ENCODE peak calls at places on chromosome 12, in nine cellular contexts. C is fibroblast of lung, S is cardiac muscle cell, V is SK-N-MC, O is left ventricle myocardium inferior, N is colonic mucosa, Q is RWPE1, X is RWPE2, Z is upper lobe of right lung. L is an unnamed sample.

GRCh38 chr12:124754949-124755800 is 108.5 kb downstream of the SCARB1 start:
- DNase-seq in O (peak), V (peak), N (peak), Q (peak), C (peak), S (no peak), Z (peak), X (no peak), L (peak)

GRCh38 chr12:107415834-107416233 is 269.8 kb upstream of the PWP1 start:
- DNase-seq in X (no peak), O (no peak), S (no peak), Z (no peak), V (no peak), N (no peak), Q (peak), C (no peak), L (no peak)

GRCh38 chr12:123142948-123143752 is 7.7 kb downstream of the PITPNM2 start:
- DNase-seq in Z (peak), V (no peak), S (peak), C (no peak), N (peak), O (no peak), X (no peak), Q (no peak), L (no peak)

GRCh38 chr12:45732936-45733335 is 3.4 kb downstream of the ARID2 start:
- DNase-seq in V (no peak), O (no peak), S (no peak), Z (no peak), X (no peak), C (no peak), Q (no peak), N (no peak), L (no peak)

GRCh38 chr12:90940872-90941499 is 14.0 kb downstream of the CCER1 start:
- DNase-seq in C (peak), X (no peak), O (no peak), N (no peak), Q (peak), S (peak), Z (no peak), V (peak), L (no peak)

GRCh38 chr12:2804390-2805145 is 7.9 kb upstream of the ITFG2 start:
- DNase-seq in O (peak), X (no peak), Q (no peak), C (peak), Z (no peak), V (no peak), N (no peak), S (peak), L (no peak)

GRCh38 chr12:32671930-32672785 is 6.9 kb upstream of the DNM1L start:
- DNase-seq in X (no peak), Q (peak), Z (no peak), N (peak), V (peak), S (peak), C (peak), O (no peak), L (peak)

GRCh38 chr12:88638956-88639355 is 58.7 kb upstream of the KITLG start:
- DNase-seq in S (no peak), C (peak), Q (no peak), N (no peak), O (no peak), Z (no peak), V (peak), X (no peak), L (no peak)

GRCh38 chr12:45381351-45381750 is 165.5 kb downstream of the ANO6 start:
- DNase-seq in C (no peak), X (no peak), N (no peak), V (no peak), Q (no peak), O (no peak), Z (no peak), S (no peak), L (no peak)

GRCh38 chr12:16112626-16113560 is 164.6 kb downstream of the SLC15A5 start:
- DNase-seq in Q (no peak), N (no peak), X (no peak), V (peak), S (peak), O (no peak), Z (no peak), C (no peak), L (no peak)

GRCh38 chr12:109329710-109330109 is 18.0 kb upstream of the MYO1H start:
- DNase-seq in N (no peak), X (no peak), C (no peak), Z (no peak), Q (no peak), O (no peak), V (no peak), S (no peak), L (no peak)

DNA sequence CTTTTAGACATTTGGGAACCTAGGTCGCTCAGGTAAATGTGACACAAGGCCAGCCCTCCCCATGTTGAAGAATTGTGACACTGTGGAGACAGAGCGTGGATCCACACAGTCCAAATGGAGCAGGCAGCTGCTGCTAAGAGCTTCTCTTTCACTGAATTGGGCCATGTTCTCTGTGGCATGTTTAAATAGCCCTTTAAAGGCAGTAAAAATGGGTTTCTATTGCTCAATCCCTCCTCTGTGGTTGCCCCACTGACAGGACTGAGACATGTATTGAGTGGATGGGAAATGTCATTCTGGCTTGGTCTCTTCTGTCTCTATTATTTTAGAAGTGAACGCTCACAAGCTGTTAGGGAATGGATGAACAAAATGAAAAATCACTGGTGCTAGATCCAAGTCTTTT is 84.0 kb upstream of the PRICKLE1 start:
- DNase-seq in O (no peak), V (no peak), N (no peak), Q (no peak), S (no peak), C (no peak), X (no peak), Z (no peak), L (no peak)
- H3K27ac ChIP-seq in O (no peak), V (no peak), N (no peak), Q (no peak), S (no peak), C (no peak), X (no peak), Z (no peak), L (no peak)

GRCh38 chr12:30045171-30045570 is 261.4 kb upstream of the TMTC1 start:
- DNase-seq in Z (no peak), X (no peak), C (no peak), N (no peak), V (no peak), Q (no peak), S (no peak), O (no peak), L (no peak)

GRCh38 chr12:30046376-30046775 is 262.6 kb upstream of the TMTC1 start:
- DNase-seq in V (no peak), O (no peak), X (no peak), C (no peak), Z (no peak), N (no peak), Q (no peak), S (no peak), L (no peak)

GRCh38 chr12:30043151-30043550 is 259.4 kb upstream of the TMTC1 start:
- DNase-seq in Q (no peak), O (no peak), N (no peak), S (no peak), V (no peak), C (no peak), Z (no peak), X (no peak), L (no peak)

GRCh38 chr12:30044206-30044605 is 260.5 kb upstream of the TMTC1 start:
- DNase-seq in Q (no peak), S (no peak), X (no peak), V (no peak), Z (no peak), O (no peak), N (no peak), C (no peak), L (no peak)

GRCh38 chr12:30047499-30048262 is 263.9 kb upstream of the TMTC1 start:
- DNase-seq in V (no peak), O (no peak), N (no peak), Q (peak), S (peak), C (peak), X (no peak), Z (no peak), L (no peak)
- H3K27ac ChIP-seq in V (no peak), O (no peak), N (no peak), Q (no peak), S (no peak), C (no peak), X (peak), Z (no peak), L (no peak)

GRCh38 chr12:6724409-6724797 is 557 bp downstream of the COPS7A start:
- DNase-seq in C (no peak), S (no peak), Q (no peak), Z (no peak), O (no peak), X (no peak), N (peak), V (no peak), L (peak)
- H3K27ac ChIP-seq in C (peak), S (peak), Q (peak), Z (peak), O (peak), X (peak), N (peak), V (peak), L (peak)

GRCh38 chr12:57260366-57260765 is 9.4 kb upstream of the STAC3 start:
- DNase-seq in Z (no peak), V (no peak), C (no peak), X (no peak), O (no peak), N (no peak), Q (no peak), S (no peak), L (no peak)
- H3K27ac ChIP-seq in Z (no peak), V (no peak), C (no peak), X (no peak), O (peak), N (no peak), Q (no peak), S (no peak), L (no peak)

GRCh38 chr12:56988207-56988739 is 18.1 kb downstream of the ZBTB39 start:
- DNase-seq in Q (no peak), C (no peak), S (peak), O (no peak), N (no peak), Z (no peak), X (no peak), V (no peak), L (no peak)

GRCh38 chr12:56989866-56990610 is 16.3 kb downstream of the ZBTB39 start:
- DNase-seq in N (no peak), Q (no peak), V (no peak), C (no peak), O (no peak), Z (no peak), S (no peak), X (no peak), L (no peak)

GRCh38 chr12:56990648-56991318 is 15.6 kb downstream of the ZBTB39 start:
- DNase-seq in Q (no peak), Z (no peak), C (no peak), V (no peak), N (peak), S (no peak), O (no peak), X (no peak), L (no peak)

GRCh38 chr12:56987011-56987410 is 19.3 kb downstream of the ZBTB39 start:
- DNase-seq in V (no peak), Z (no peak), C (no peak), S (no peak), N (no peak), O (no peak), Q (no peak), X (no peak), L (no peak)

GRCh38 chr12:56987551-56988053 is 18.7 kb downstream of the ZBTB39 start:
- DNase-seq in S (peak), Q (peak), X (no peak), O (peak), V (no peak), C (peak), Z (peak), N (peak), L (peak)
- H3K27ac ChIP-seq in S (peak), Q (no peak), X (peak), O (peak), V (no peak), C (no peak), Z (no peak), N (no peak), L (no peak)

DNA sequence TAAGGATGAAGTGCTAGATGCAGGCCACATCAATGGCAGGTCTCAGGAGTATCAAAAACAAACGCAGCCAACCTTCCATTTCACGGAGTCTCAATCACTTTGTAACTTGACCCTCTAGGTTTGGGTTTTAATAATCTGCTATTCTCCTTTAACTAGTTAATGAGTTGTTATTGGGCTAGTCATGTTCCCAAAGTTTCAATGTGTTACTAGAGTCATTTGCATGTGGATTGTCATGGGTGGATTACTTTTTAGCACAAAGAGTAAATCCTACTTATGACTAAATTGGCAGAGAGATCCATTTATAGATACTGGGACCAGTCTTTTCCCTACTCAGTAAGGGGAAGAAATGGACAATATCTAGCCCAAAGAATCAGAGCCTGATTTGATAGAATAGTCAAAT is 151.0 kb downstream of the BCAT1 start:
- DNase-seq in Q (no peak), S (no peak), V (no peak), N (no peak), Z (no peak), O (no peak), C (no peak), X (no peak), L (no peak)
- H3K27ac ChIP-seq in Q (no peak), S (no peak), V (no peak), N (no peak), Z (no peak), O (no peak), C (no peak), X (no peak), L (no peak)

GRCh38 chr12:50506753-50507473 is 2.1 kb downstream of the DIP2B start:
- DNase-seq in V (no peak), Z (no peak), X (no peak), Q (no peak), N (no peak), C (peak), O (no peak), S (no peak), L (no peak)
- H3K27ac ChIP-seq in V (no peak), Z (no peak), X (peak), Q (no peak), N (no peak), C (no peak), O (peak), S (peak), L (no peak)

L was measured in stomach.